ENCODE peak calls at places on chromosomes 13 and 19, in six cellular contexts. N is SK-N-SH, I is H1, R is suprapubic skin, Z is transverse colon, G is endothelial cell of umbilical vein. Y is an unnamed sample. For H3K9me3, the result is how much of the 10 kb centered on the place peaks cover.

GRCh38 chr13:37216340-37216739 is 110.9 kb upstream of the CSNK1A1L start:
- DNase-seq in I (no peak), G (no peak), Z (no peak), R (no peak), N (no peak), Y (no peak)

GRCh38 chr13:108121406-108121805 is 93.9 kb downstream of the LIG4 start:
- DNase-seq in Z (no peak), I (no peak), R (no peak), G (no peak), N (no peak), Y (no peak)

GRCh38 chr19:52622261-52622660 is 15.9 kb downstream of the ZNF83 start:
- DNase-seq in Z (no peak), G (no peak), I (no peak), R (no peak), N (no peak), Y (no peak)

GRCh38 chr19:14559916-14560775 is 11.7 kb downstream of the NDUFB7 start:
- DNase-seq in N (no peak), R (no peak), G (no peak), I (no peak), Z (no peak), Y (no peak)

GRCh38 chr19:3565177-3565576 is 7.6 kb upstream of the HMG20B start:
- DNase-seq in R (no peak), G (no peak), I (no peak), Z (no peak), N (no peak), Y (no peak)

GRCh38 chr13:60061737-60062136 is 102.0 kb downstream of the DIAPH3 start:
- DNase-seq in Z (no peak), N (no peak), R (no peak), G (no peak), I (no peak), Y (no peak)

GRCh38 chr19:38686530-38686888 is 39.1 kb downstream of the ACTN4 start:
- DNase-seq in I (no peak), Z (peak), G (no peak), N (no peak), R (peak), Y (no peak)

GRCh38 chr19:55777528-55777927 is 8.6 kb downstream of the RFPL4AL1 start:
- DNase-seq in R (no peak), G (no peak), Z (peak), N (peak), I (peak), Y (no peak)

GRCh38 chr13:47289578-47289977 is 392.7 kb upstream of the HTR2A start:
- DNase-seq in I (no peak), Z (no peak), R (no peak), G (no peak), N (no peak), Y (no peak)

GRCh38 chr19:49699364-49699763 is 8.4 kb downstream of the CPT1C start:
- DNase-seq in N (no peak), R (no peak), G (no peak), Z (no peak), I (no peak), Y (no peak)

GRCh38 chr13:111531505-111531904 is 211.1 kb downstream of the TEX29 start:
- DNase-seq in N (no peak), Z (no peak), G (no peak), I (no peak), R (no peak), Y (no peak)

GRCh38 chr13:30744056-30744684 is 8.8 kb downstream of the ALOX5AP start:
- DNase-seq in G (peak), I (no peak), N (no peak), R (no peak), Z (peak), Y (peak)

GRCh38 chr19:58097783-58098681 is at the start of gene ZSCAN18:
- DNase-seq in Z (peak), I (peak), R (peak), N (peak), G (peak), Y (peak)
- H3K9me3 ChIP-seq in Z (under half), I (under half), R (under half), N (under half), G (under half), Y (under half)

DNA sequence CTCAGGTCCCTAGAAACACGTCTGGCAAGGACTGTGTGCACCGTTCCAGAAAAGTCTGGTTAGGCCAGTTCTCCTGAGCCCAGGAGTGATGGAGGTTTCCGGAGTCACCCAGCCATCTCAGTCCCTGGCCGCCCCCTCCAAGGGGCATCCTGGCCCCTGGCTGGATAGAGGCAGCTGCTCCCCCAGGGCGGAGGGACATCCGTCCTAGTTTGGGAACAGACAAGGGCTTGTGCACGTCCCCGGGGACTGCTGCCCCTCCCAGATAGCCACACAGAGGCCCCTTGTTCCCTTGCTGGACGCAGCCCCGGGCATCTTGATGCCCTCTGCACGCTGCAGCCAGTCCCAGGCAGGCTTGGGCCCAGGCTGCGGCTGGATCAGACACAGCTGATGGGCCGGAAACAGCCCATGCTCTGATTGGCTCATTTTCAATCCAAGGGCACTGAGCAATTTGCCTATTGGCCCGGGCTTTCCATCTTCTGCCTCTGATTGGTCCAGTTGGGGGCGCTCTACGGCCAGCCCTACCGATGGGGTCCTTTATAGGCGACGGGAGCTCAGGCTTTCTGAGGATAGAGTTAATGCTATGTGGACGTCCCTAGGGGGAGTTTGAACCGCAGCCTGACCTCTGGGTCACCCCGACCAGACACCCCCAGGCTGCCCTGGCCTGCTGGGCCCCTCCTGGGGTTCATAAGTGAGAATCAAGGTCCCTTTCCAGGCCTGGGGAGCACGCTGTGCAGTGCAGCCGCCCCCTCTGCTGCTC is 3.7 kb downstream of the S1PR2 start:
- DNase-seq in Z (no peak), G (no peak), R (no peak), I (no peak), N (peak), Y (no peak)
- H3K27ac ChIP-seq in Z (peak), G (no peak), R (peak), I (no peak), N (no peak), Y (peak)

GRCh38 chr19:18616023-18616422 is 3.4 kb downstream of the TMEM59L start:
- DNase-seq in Z (no peak), I (no peak), N (no peak), G (no peak), R (no peak), Y (no peak)
- TF ChIP-seq POLR2AphosphoS5 in Z (no peak), I (no peak), N (no peak), G (no peak), R (no peak), Y (no peak)

GRCh38 chr19:9342610-9343304 is 18.8 kb downstream of the ZNF559 start:
- DNase-seq in R (no peak), Z (no peak), I (no peak), G (no peak), N (no peak), Y (no peak)
- H3K9me3 ChIP-seq in R (half or more), Z (half or more), I (half or more), G (under half), N (half or more), Y (half or more)

Y was measured in breast epithelium.